ENCODE peak calls at places on chromosomes 13 and 19, in six cellular contexts. P is CD8-positive, alpha-beta T cell; Z is heart right ventricle; W is sigmoid colon; C is uterus; Q is breast epithelium. F is an unnamed sample. For H3K4me1, the result is how much of the 10 kb centered on the place peaks cover.

GRCh38 chr19:42078058-42078457 is 2.1 kb downstream of the ZNF574 start:
- DNase-seq in Q (no peak), P (no peak), C (no peak), W (no peak), Z (no peak), F (no peak)

GRCh38 chr19:1855040-1855827 is 7.0 kb upstream of the REXO1 start:
- DNase-seq in P (peak), W (peak), Z (peak), C (peak), Q (peak), F (peak)

GRCh38 chr19:2613507-2614295 is 88.8 kb downstream of the GNG7 start:
- DNase-seq in Q (no peak), P (peak), C (no peak), W (peak), Z (no peak), F (no peak)

GRCh38 chr13:80274643-80275042 is 66.3 kb downstream of the SPRY2 start:
- DNase-seq in C (no peak), W (no peak), Q (no peak), Z (no peak), P (no peak), F (no peak)

GRCh38 chr19:17843908-17844490 is 3.8 kb downstream of the JAK3 start:
- DNase-seq in Z (no peak), Q (no peak), C (no peak), W (no peak), P (no peak), F (no peak)

GRCh38 chr13:98966019-98966418 is 11.8 kb downstream of the DOCK9 start:
- DNase-seq in W (no peak), C (no peak), Z (no peak), P (no peak), Q (no peak), F (no peak)

GRCh38 chr19:6450166-6450565 is 9.4 kb downstream of the SLC25A23 start:
- DNase-seq in P (no peak), Q (no peak), W (no peak), Z (no peak), C (no peak), F (no peak)

GRCh38 chr13:51614350-51614786 is 30.1 kb downstream of the WDFY2 start:
- DNase-seq in C (no peak), Z (peak), Q (peak), W (no peak), P (peak), F (no peak)

GRCh38 chr19:41564515-41565383 is 11.2 kb upstream of the CEACAM21 start:
- DNase-seq in C (no peak), W (no peak), Q (no peak), Z (peak), P (no peak), F (no peak)

GRCh38 chr13:36431204-36432105 is 840 bp upstream of the CCNA1 start:
- DNase-seq in C (peak), Z (no peak), W (no peak), P (no peak), Q (no peak), F (no peak)

GRCh38 chr13:77384999-77385398 is 58.1 kb upstream of the MYCBP2 start:
- DNase-seq in P (no peak), Q (no peak), C (no peak), Z (no peak), W (no peak), F (no peak)

GRCh38 chr13:28047784-28048388 is 52.5 kb downstream of the FLT3 start:
- DNase-seq in C (no peak), P (no peak), W (no peak), Q (no peak), Z (no peak), F (no peak)
- H3K27ac ChIP-seq in C (no peak), P (no peak), W (no peak), Q (no peak), Z (no peak), F (no peak)

GRCh38 chr19:13842294-13843103 is 34.4 kb upstream of the NANOS3 start:
- DNase-seq in W (peak), Z (peak), C (peak), Q (peak), P (peak), F (peak)

GRCh38 chr19:13841339-13842293 is 35.3 kb upstream of the NANOS3 start:
- DNase-seq in Q (peak), W (peak), P (no peak), Z (peak), C (peak), F (peak)

GRCh38 chr19:13846533-13847032 is 30.4 kb upstream of the NANOS3 start:
- DNase-seq in W (peak), C (peak), P (peak), Z (peak), Q (peak), F (no peak)

GRCh38 chr19:13843104-13843921 is 33.6 kb upstream of the NANOS3 start:
- DNase-seq in P (no peak), Z (peak), Q (peak), C (peak), W (peak), F (no peak)

DNA sequence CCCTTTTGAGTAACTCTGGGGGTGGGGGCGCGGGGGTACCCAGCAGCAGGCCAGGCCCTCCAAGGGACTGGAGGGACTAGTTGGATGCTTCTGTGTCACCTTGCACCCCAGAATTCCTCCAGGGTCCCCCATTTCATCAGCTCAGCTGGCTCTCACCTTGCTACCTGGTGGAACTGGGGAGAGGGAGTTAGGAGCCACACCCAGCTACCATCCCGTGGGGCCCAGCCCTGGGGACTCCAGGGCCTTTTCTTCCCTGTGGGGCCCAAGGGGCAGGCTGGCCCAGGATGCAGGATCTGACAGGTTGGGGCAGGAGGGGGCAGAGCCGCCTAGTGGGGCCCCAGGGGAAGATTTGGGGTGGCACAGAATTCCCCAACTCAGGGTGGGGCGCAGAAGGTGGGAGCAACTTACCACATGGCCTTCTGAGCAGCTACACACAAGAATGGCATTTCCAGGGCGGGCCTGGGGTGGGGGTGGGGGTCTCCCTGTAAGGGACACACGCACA is 32.8 kb upstream of the NANOS3 start:
- DNase-seq in W (no peak), Z (no peak), C (no peak), Q (no peak), P (no peak), F (no peak)
- H3K4me1 ChIP-seq in W (half or more), Z (under half), C (under half), Q (under half), P (half or more), F (under half)

GRCh38 chr13:32115069-32115468 is 83.5 kb downstream of the FRY start:
- DNase-seq in P (no peak), Q (no peak), Z (no peak), W (no peak), C (no peak), F (no peak)
- H3K4me3 ChIP-seq in P (no peak), Q (no peak), Z (no peak), W (no peak), C (no peak), F (no peak)

GRCh38 chr19:8221161-8221560 is 12.0 kb downstream of the CERS4 start:
- DNase-seq in Z (no peak), Q (peak), P (no peak), C (no peak), W (no peak), F (no peak)
- H3K27ac ChIP-seq in Z (no peak), Q (no peak), P (no peak), C (no peak), W (no peak), F (no peak)

DNA sequence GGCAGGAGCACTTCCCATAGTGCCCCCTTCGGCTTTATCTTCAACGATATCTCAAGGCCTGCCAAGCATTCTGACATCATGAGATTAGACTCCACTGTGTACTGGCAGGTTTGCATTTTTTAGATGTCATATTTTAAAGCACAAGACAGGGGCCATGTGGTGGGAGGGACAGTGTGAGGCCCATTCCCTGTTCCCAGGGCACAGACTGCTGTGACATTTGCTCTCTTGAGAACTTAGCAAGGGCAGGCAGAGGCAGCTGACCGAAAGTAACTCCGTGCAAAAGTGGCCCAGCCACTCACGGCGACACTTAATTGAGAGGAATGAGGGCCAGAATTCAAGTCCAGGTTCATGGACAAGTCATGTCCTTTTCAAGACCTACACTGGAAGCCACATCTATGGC is 201.8 kb downstream of the COL4A1 start:
- DNase-seq in C (no peak), Q (no peak), W (no peak), Z (no peak), P (no peak), F (no peak)
- H3K4me1 ChIP-seq in C (under half), Q (under half), W (under half), Z (under half), P (under half), F (under half)

DNA sequence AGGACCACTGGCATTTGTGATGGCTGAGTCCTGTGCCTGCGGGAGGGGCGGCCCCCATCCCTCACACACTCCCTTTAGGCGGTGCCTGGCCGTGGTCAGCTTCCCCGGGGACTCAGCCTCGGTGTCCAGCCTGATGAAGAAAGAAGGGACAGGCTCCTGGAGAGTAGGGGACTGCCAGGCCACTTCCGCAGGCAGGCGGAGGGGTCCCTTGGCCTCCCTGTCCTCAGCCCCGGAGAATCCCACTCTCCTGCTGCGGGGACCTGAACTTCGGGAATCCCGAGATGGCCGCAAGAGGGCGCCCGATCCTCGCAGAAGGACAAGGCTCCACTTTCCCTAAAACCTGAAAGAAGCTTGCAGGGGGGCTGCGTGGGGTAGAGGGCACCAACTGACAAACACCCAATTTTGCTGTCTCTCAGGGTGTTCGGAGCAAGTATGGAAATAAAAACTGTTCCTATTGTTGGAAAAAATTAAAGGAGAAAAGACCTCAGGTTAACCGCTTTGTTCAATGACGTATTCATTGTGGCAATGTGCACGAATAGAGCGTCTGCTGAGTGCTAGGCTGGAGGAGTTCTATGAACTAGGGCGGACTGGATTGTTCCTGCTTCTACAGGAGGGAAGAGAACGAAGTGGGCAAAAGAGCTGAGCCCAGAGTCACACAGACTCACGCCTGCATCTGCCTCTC is 297.3 kb downstream of the ZNF536 start:
- DNase-seq in Q (peak), Z (peak), W (peak), P (no peak), C (peak), F (no peak)
- H3K4me3 ChIP-seq in Q (peak), Z (no peak), W (no peak), P (no peak), C (no peak), F (no peak)

F was measured in gastrocnemius medialis.